ENCODE peak calls at places on chromosomes 11 and 22, in nine cellular contexts. G, R, I, S, J, F, O, T and M are unnamed samples.
A peak's percentile ranks its signal among the peaks of the same experiment; 100 is the strongest.

GRCh38 chr22:33357894-33358440 is 299.8 kb upstream of the SYN3 start:
- DNase-seq in R (no peak), O (no peak), F (no peak), J (no peak), T (no peak), G (no peak), I (no peak), S (no peak), M (no peak)

GRCh38 chr11:33687733-33688479 is 12.7 kb downstream of the C11orf91 start:
- DNase-seq in I (peak; percentile 75), J (peak; percentile 60), S (no peak), G (peak; percentile 71), F (peak; percentile 78), R (peak; percentile 74), T (no peak), O (peak; percentile 85), M (peak; percentile 86)

GRCh38 chr11:61488651-61489291 is 19.8 kb upstream of the LRRC10B start:
- DNase-seq in S (peak; percentile 66), G (peak; percentile 51), T (no peak), O (peak; percentile 57), I (peak; percentile 70), R (no peak), F (no peak), J (peak; percentile 93), M (peak; percentile 68)

GRCh38 chr11:114060402-114061052 is 1.0 kb downstream of the ZBTB16 start:
- DNase-seq in G (peak; percentile 67), T (no peak), R (no peak), F (no peak), O (peak; percentile 27), I (peak; percentile 65), J (peak; percentile 51), S (peak; percentile 51), M (peak; percentile 51)

GRCh38 chr22:25626146-25626992 is 61.9 kb downstream of the GRK3 start:
- DNase-seq in G (no peak), I (no peak), J (no peak), F (no peak), S (no peak), R (no peak), O (no peak), T (no peak), M (no peak)

GRCh38 chr11:31096191-31096590 is 273.3 kb downstream of the DCDC1 start:
- DNase-seq in S (no peak), T (no peak), G (no peak), R (no peak), I (no peak), O (no peak), F (no peak), J (no peak), M (no peak)

GRCh38 chr11:57567512-57568329 is at the start of gene UBE2L6:
- DNase-seq in F (no peak), J (peak; percentile 74), T (peak; percentile 59), R (peak; percentile 40), I (peak; percentile 92), S (peak; percentile 70), G (peak; percentile 91), O (peak; percentile 3), M (peak; percentile 74)

GRCh38 chr11:95547186-95547585 is 242.4 kb downstream of the FAM76B start:
- DNase-seq in G (no peak), J (no peak), O (no peak), T (no peak), S (no peak), R (no peak), F (no peak), I (no peak), M (no peak)

GRCh38 chr11:17752144-17752543 is 17.6 kb downstream of the KCNC1 start:
- DNase-seq in S (no peak), O (no peak), T (peak; percentile 76), R (no peak), G (no peak), J (no peak), I (no peak), F (no peak), M (no peak)

GRCh38 chr11:74820763-74821162 is 72.1 kb downstream of the RNF169 start:
- DNase-seq in S (no peak), G (no peak), F (peak; percentile 99), R (peak; percentile 89), J (no peak), T (no peak), O (peak; percentile 95), I (no peak), M (no peak)

GRCh38 chr22:40668611-40669390 is 10.5 kb upstream of the MCHR1 start:
- DNase-seq in S (no peak), F (peak; percentile 89), R (peak; percentile 13), I (peak; percentile 35), G (no peak), O (peak; percentile 91), T (no peak), J (no peak), M (peak; percentile 43)

GRCh38 chr11:32100495-32100894 is 9.6 kb downstream of the RCN1 start:
- DNase-seq in J (no peak), F (peak; percentile 45), G (no peak), O (no peak), I (no peak), R (no peak), S (no peak), T (no peak), M (no peak)

GRCh38 chr11:115676768-115677167 is 172.6 kb upstream of the CADM1 start:
- DNase-seq in O (no peak), I (no peak), J (no peak), R (peak; percentile 75), G (no peak), T (no peak), S (no peak), F (peak; percentile 81), M (no peak)

GRCh38 chr11:21511835-21512440 is 680.9 kb upstream of the ANO5 start:
- DNase-seq in O (peak; percentile 5), F (no peak), I (peak; percentile 87), S (peak; percentile 43), R (peak; percentile 40), J (peak; percentile 57), T (no peak), G (peak; percentile 36), M (peak; percentile 90)

GRCh38 chr22:29150701-29151100 is 55.0 kb upstream of the EMID1 start:
- DNase-seq in J (no peak), R (no peak), T (no peak), O (no peak), I (no peak), F (no peak), S (no peak), G (no peak), M (no peak)

GRCh38 chr22:42994276-42994916 is 20.6 kb downstream of the PACSIN2 start:
- DNase-seq in T (no peak), R (no peak), I (no peak), S (no peak), J (no peak), O (no peak), G (no peak), F (no peak), M (no peak)

GRCh38 chr11:67291481-67292381 is 2.6 kb downstream of the ANKRD13D start:
- DNase-seq in R (no peak), F (no peak), S (no peak), T (no peak), J (no peak), O (no peak), G (no peak), I (no peak), M (no peak)

GRCh38 chr11:37343279-37343678 is 745.2 kb upstream of the RAG2 start:
- DNase-seq in O (no peak), I (no peak), J (no peak), T (no peak), G (no peak), F (no peak), S (no peak), R (no peak), M (no peak)

GRCh38 chr22:43185860-43186261 is 1.1 kb downstream of the TTLL12 start:
- DNase-seq in F (peak; percentile 23), T (peak; percentile 44), J (peak; percentile 76), G (peak; percentile 58), R (no peak), O (peak; percentile 29), I (peak; percentile 34), S (peak; percentile 62), M (peak; percentile 43)

GRCh38 chr11:102309621-102310541 is 7.4 kb upstream of the BIRC3 start:
- DNase-seq in S (no peak), J (no peak), F (no peak), T (no peak), O (no peak), G (no peak), R (no peak), I (peak; percentile 35), M (peak; percentile 87)

GRCh38 chr22:22103078-22103593 is 120.5 kb upstream of the TOP3B start:
- DNase-seq in G (peak; percentile 44), J (no peak), F (no peak), T (no peak), I (peak; percentile 24), R (no peak), S (no peak), O (no peak), M (peak; percentile 72)

GRCh38 chr11:62370743-62371440 is 33.6 kb downstream of the ASRGL1 start:
- DNase-seq in F (no peak), G (no peak), S (no peak), O (no peak), I (no peak), T (no peak), R (no peak), J (peak; percentile 74), M (peak; percentile 38)

GRCh38 chr22:26643368-26644100 is 13.9 kb upstream of the MIAT start:
- DNase-seq in J (no peak), O (no peak), G (no peak), T (no peak), S (no peak), I (no peak), F (no peak), R (no peak), M (peak; percentile 32)
- H3K4me3 ChIP-seq in J (no peak overlapping the region), O (no peak overlapping the region), G (no peak overlapping the region), T (no peak overlapping the region), S (no peak overlapping the region), I (no peak overlapping the region), F (no peak overlapping the region), R (no peak overlapping the region), M (peak overlapping the region; percentile 34)

GRCh38 chr11:46701078-46701654 is 335 bp downstream of the ZNF408 start:
- DNase-seq in J (peak; percentile 34), R (no peak), S (no peak), I (peak; percentile 44), G (no peak), F (no peak), T (no peak), O (no peak), M (peak; percentile 21)
- H3K4me3 ChIP-seq in J (peak overlapping the region; percentile 98), R (peak overlapping the region; percentile 100), S (peak overlapping the region; percentile 98), I (peak overlapping the region; percentile 90), G (peak overlapping the region; percentile 96), F (peak overlapping the region; percentile 91), T (peak overlapping the region; percentile 96), O (peak overlapping the region; percentile 99), M (peak overlapping the region; percentile 90)

GRCh38 chr22:39453765-39454378 is 2.9 kb upstream of the MGAT3 start:
- DNase-seq in O (no peak), S (no peak), R (no peak), T (no peak), J (no peak), G (no peak), I (peak; percentile 75), F (peak; percentile 17), M (peak; percentile 56)
- H3K4me3 ChIP-seq in O (no peak overlapping the region), S (no peak overlapping the region), R (no peak overlapping the region), T (no peak overlapping the region), J (no peak overlapping the region), G (no peak overlapping the region), I (no peak overlapping the region), F (no peak overlapping the region), M (no peak overlapping the region)

DNA sequence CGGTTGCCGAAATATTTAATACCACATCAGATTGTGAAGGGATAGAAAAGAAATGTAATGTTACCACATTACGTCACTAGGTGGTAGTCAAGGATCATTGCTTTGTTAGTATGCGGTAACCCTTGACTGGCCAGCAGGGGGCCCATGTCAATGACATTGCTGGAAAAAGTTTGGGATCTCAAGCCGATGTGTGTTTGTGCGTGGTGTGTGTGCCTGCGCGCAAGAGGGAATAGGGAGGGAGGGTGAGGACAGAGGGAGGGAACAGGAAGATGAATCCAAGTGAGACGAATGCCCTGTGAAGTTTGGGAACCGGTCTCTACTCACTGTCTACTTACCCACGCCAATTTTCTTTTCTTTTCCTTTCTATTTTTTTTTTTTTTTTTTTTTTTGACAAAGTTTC is 10.7 kb upstream of the MRGPRX2 start:
- DNase-seq in G (peak; percentile 81), O (peak; percentile 91), F (peak; percentile 82), T (peak; percentile 58), I (peak; percentile 89), S (peak; percentile 63), R (peak; percentile 68), J (peak; percentile 82), M (peak; percentile 95)
- H3K4me3 ChIP-seq in G (peak overlapping the region; percentile 30), O (peak overlapping the region; percentile 54), F (peak overlapping the region; percentile 26), T (no peak overlapping the region), I (no peak overlapping the region), S (no peak overlapping the region), R (peak overlapping the region; percentile 19), J (no peak overlapping the region), M (peak overlapping the region; percentile 15)